ENCODE peak calls at places on chromosomes 2 and 18, in seven cellular contexts. One of them, this sample, is unnamed.

GRCh38 chr2:207792244-207792785 is 22.6 kb upstream of the FZD5 start:
- DNase-seq in NT2/D1: no peak
- DNase-seq in HEK293T: no peak
- DNase-seq in T-helper 9 cell: no peak
- DNase-seq in AG20443: peak; percentile 72
- DNase-seq in stimulated activated CD4-positive, alpha-beta T cell treated with anti-CD3 and anti-CD28 coated beads, TNF-alpha, amount 100 ng/mL, for 4 hours: no peak
- DNase-seq in HL-60: no peak
- DNase-seq in this sample: no peak

GRCh38 chr2:238102865-238103264 is 2.7 kb downstream of the ESPNL start:
- DNase-seq in NT2/D1: no peak
- DNase-seq in HEK293T: no peak
- DNase-seq in T-helper 9 cell: no peak
- DNase-seq in AG20443: no peak
- DNase-seq in stimulated activated CD4-positive, alpha-beta T cell treated with anti-CD3 and anti-CD28 coated beads, TNF-alpha, amount 100 ng/mL, for 4 hours: no peak
- DNase-seq in HL-60: no peak
- DNase-seq in this sample: no peak

GRCh38 chr2:58448065-58448507 is 207.0 kb upstream of the FANCL start:
- DNase-seq in NT2/D1: peak; percentile 83
- DNase-seq in HEK293T: peak; percentile 53
- DNase-seq in T-helper 9 cell: no peak
- DNase-seq in AG20443: peak; percentile 72
- DNase-seq in stimulated activated CD4-positive, alpha-beta T cell treated with anti-CD3 and anti-CD28 coated beads, TNF-alpha, amount 100 ng/mL, for 4 hours: no peak
- DNase-seq in HL-60: peak; percentile 6
- DNase-seq in this sample: peak; percentile 89

GRCh38 chr2:47654790-47655562 is 128.0 kb upstream of the MSH6 start:
- DNase-seq in NT2/D1: no peak
- DNase-seq in HEK293T: no peak
- DNase-seq in T-helper 9 cell: no peak
- DNase-seq in AG20443: no peak
- DNase-seq in stimulated activated CD4-positive, alpha-beta T cell treated with anti-CD3 and anti-CD28 coated beads, TNF-alpha, amount 100 ng/mL, for 4 hours: no peak
- DNase-seq in HL-60: no peak
- DNase-seq in this sample: no peak

GRCh38 chr2:181573140-181573736 is 83.7 kb downstream of the CERKL start:
- DNase-seq in NT2/D1: peak; percentile 22
- DNase-seq in HEK293T: no peak
- DNase-seq in T-helper 9 cell: no peak
- DNase-seq in AG20443: peak; percentile 25
- DNase-seq in stimulated activated CD4-positive, alpha-beta T cell treated with anti-CD3 and anti-CD28 coated beads, TNF-alpha, amount 100 ng/mL, for 4 hours: no peak
- DNase-seq in HL-60: no peak
- DNase-seq in this sample: no peak

GRCh38 chr18:79791141-79791972 is 6.4 kb upstream of the KCNG2 start:
- DNase-seq in NT2/D1: no peak
- DNase-seq in HEK293T: no peak
- DNase-seq in T-helper 9 cell: no peak
- DNase-seq in AG20443: peak; percentile 91
- DNase-seq in stimulated activated CD4-positive, alpha-beta T cell treated with anti-CD3 and anti-CD28 coated beads, TNF-alpha, amount 100 ng/mL, for 4 hours: no peak
- DNase-seq in HL-60: peak; percentile 100
- DNase-seq in this sample: no peak

GRCh38 chr18:22663378-22663777 is 245.7 kb upstream of the CTAGE1 start:
- DNase-seq in NT2/D1: no peak
- DNase-seq in HEK293T: no peak
- DNase-seq in T-helper 9 cell: no peak
- DNase-seq in AG20443: no peak
- DNase-seq in stimulated activated CD4-positive, alpha-beta T cell treated with anti-CD3 and anti-CD28 coated beads, TNF-alpha, amount 100 ng/mL, for 4 hours: no peak
- DNase-seq in HL-60: no peak
- DNase-seq in this sample: no peak

GRCh38 chr2:207688597-207688996 is 22.8 kb upstream of the CCNYL1 start:
- DNase-seq in NT2/D1: no peak
- DNase-seq in HEK293T: no peak
- DNase-seq in T-helper 9 cell: no peak
- DNase-seq in AG20443: no peak
- DNase-seq in stimulated activated CD4-positive, alpha-beta T cell treated with anti-CD3 and anti-CD28 coated beads, TNF-alpha, amount 100 ng/mL, for 4 hours: no peak
- DNase-seq in HL-60: no peak
- DNase-seq in this sample: no peak

GRCh38 chr2:64773461-64774118 is 119.9 kb upstream of the SERTAD2 start:
- DNase-seq in NT2/D1: no peak
- DNase-seq in HEK293T: no peak
- DNase-seq in T-helper 9 cell: no peak
- DNase-seq in AG20443: no peak
- DNase-seq in stimulated activated CD4-positive, alpha-beta T cell treated with anti-CD3 and anti-CD28 coated beads, TNF-alpha, amount 100 ng/mL, for 4 hours: no peak
- DNase-seq in HL-60: no peak
- DNase-seq in this sample: no peak

GRCh38 chr2:138780908-138781307 is 718 bp upstream of the NXPH2 start:
- DNase-seq in NT2/D1: no peak
- DNase-seq in HEK293T: no peak
- DNase-seq in T-helper 9 cell: no peak
- DNase-seq in AG20443: no peak
- DNase-seq in stimulated activated CD4-positive, alpha-beta T cell treated with anti-CD3 and anti-CD28 coated beads, TNF-alpha, amount 100 ng/mL, for 4 hours: no peak
- DNase-seq in HL-60: no peak
- DNase-seq in this sample: no peak

GRCh38 chr2:30373881-30374302 is 73.2 kb upstream of the LCLAT1 start:
- DNase-seq in NT2/D1: no peak
- DNase-seq in HEK293T: no peak
- DNase-seq in T-helper 9 cell: no peak
- DNase-seq in AG20443: peak; percentile 75
- DNase-seq in stimulated activated CD4-positive, alpha-beta T cell treated with anti-CD3 and anti-CD28 coated beads, TNF-alpha, amount 100 ng/mL, for 4 hours: no peak
- DNase-seq in HL-60: no peak
- DNase-seq in this sample: no peak

GRCh38 chr18:62814114-62814759 is 98.9 kb downstream of the PHLPP1 start:
- DNase-seq in NT2/D1: no peak
- DNase-seq in HEK293T: no peak
- DNase-seq in T-helper 9 cell: no peak
- DNase-seq in AG20443: no peak
- DNase-seq in stimulated activated CD4-positive, alpha-beta T cell treated with anti-CD3 and anti-CD28 coated beads, TNF-alpha, amount 100 ng/mL, for 4 hours: no peak
- DNase-seq in HL-60: no peak
- DNase-seq in this sample: no peak

GRCh38 chr2:57141269-57141668 is 905.3 kb upstream of the VRK2 start:
- DNase-seq in NT2/D1: no peak
- DNase-seq in HEK293T: no peak
- DNase-seq in T-helper 9 cell: no peak
- DNase-seq in AG20443: no peak
- DNase-seq in stimulated activated CD4-positive, alpha-beta T cell treated with anti-CD3 and anti-CD28 coated beads, TNF-alpha, amount 100 ng/mL, for 4 hours: no peak
- DNase-seq in HL-60: no peak
- DNase-seq in this sample: no peak

GRCh38 chr18:14124689-14125088 is 7.5 kb downstream of the ZNF519 start:
- DNase-seq in NT2/D1: no peak
- DNase-seq in HEK293T: no peak
- DNase-seq in T-helper 9 cell: no peak
- DNase-seq in AG20443: no peak
- DNase-seq in stimulated activated CD4-positive, alpha-beta T cell treated with anti-CD3 and anti-CD28 coated beads, TNF-alpha, amount 100 ng/mL, for 4 hours: no peak
- DNase-seq in HL-60: no peak
- DNase-seq in this sample: no peak

GRCh38 chr2:106970471-106971261 is 84.7 kb upstream of the ST6GAL2 start:
- DNase-seq in NT2/D1: no peak
- DNase-seq in HEK293T: no peak
- DNase-seq in T-helper 9 cell: no peak
- DNase-seq in AG20443: no peak
- DNase-seq in stimulated activated CD4-positive, alpha-beta T cell treated with anti-CD3 and anti-CD28 coated beads, TNF-alpha, amount 100 ng/mL, for 4 hours: no peak
- DNase-seq in HL-60: no peak
- DNase-seq in this sample: no peak

GRCh38 chr2:191311-192190 is 72.3 kb downstream of the SH3YL1 start:
- DNase-seq in NT2/D1: no peak
- DNase-seq in HEK293T: no peak
- DNase-seq in T-helper 9 cell: no peak
- DNase-seq in AG20443: no peak
- DNase-seq in stimulated activated CD4-positive, alpha-beta T cell treated with anti-CD3 and anti-CD28 coated beads, TNF-alpha, amount 100 ng/mL, for 4 hours: no peak
- DNase-seq in HL-60: no peak
- DNase-seq in this sample: no peak

GRCh38 chr2:172623249-172623965 is 67.5 kb downstream of the PDK1 start:
- DNase-seq in NT2/D1: no peak
- DNase-seq in HEK293T: no peak
- DNase-seq in T-helper 9 cell: no peak
- DNase-seq in AG20443: peak; percentile 61
- DNase-seq in stimulated activated CD4-positive, alpha-beta T cell treated with anti-CD3 and anti-CD28 coated beads, TNF-alpha, amount 100 ng/mL, for 4 hours: no peak
- DNase-seq in HL-60: no peak
- DNase-seq in this sample: no peak

GRCh38 chr2:3650140-3650944 is 7.7 kb upstream of the ALLC start:
- DNase-seq in NT2/D1: no peak
- DNase-seq in HEK293T: no peak
- DNase-seq in T-helper 9 cell: no peak
- DNase-seq in AG20443: no peak
- DNase-seq in stimulated activated CD4-positive, alpha-beta T cell treated with anti-CD3 and anti-CD28 coated beads, TNF-alpha, amount 100 ng/mL, for 4 hours: no peak
- DNase-seq in HL-60: no peak
- DNase-seq in this sample: no peak

GRCh38 chr2:152890746-152891145 is 172.3 kb downstream of the ARL6IP6 start:
- DNase-seq in NT2/D1: no peak
- DNase-seq in HEK293T: no peak
- DNase-seq in T-helper 9 cell: no peak
- DNase-seq in AG20443: no peak
- DNase-seq in stimulated activated CD4-positive, alpha-beta T cell treated with anti-CD3 and anti-CD28 coated beads, TNF-alpha, amount 100 ng/mL, for 4 hours: no peak
- DNase-seq in HL-60: no peak
- DNase-seq in this sample: no peak

GRCh38 chr18:3449702-3450357 is at the start of gene TGIF1:
- DNase-seq in NT2/D1: no peak
- DNase-seq in HEK293T: peak; percentile 37
- DNase-seq in T-helper 9 cell: peak; percentile 34
- DNase-seq in AG20443: peak; percentile 60
- DNase-seq in stimulated activated CD4-positive, alpha-beta T cell treated with anti-CD3 and anti-CD28 coated beads, TNF-alpha, amount 100 ng/mL, for 4 hours: peak; percentile 35
- DNase-seq in HL-60: peak; percentile 83
- DNase-seq in this sample: no peak

GRCh38 chr2:66430906-66431619 is 3.9 kb upstream of the MEIS1 start:
- DNase-seq in NT2/D1: no peak
- DNase-seq in HEK293T: no peak
- DNase-seq in T-helper 9 cell: no peak
- DNase-seq in AG20443: no peak
- DNase-seq in stimulated activated CD4-positive, alpha-beta T cell treated with anti-CD3 and anti-CD28 coated beads, TNF-alpha, amount 100 ng/mL, for 4 hours: no peak
- DNase-seq in HL-60: no peak
- DNase-seq in this sample: no peak

GRCh38 chr2:159516241-159516758 is 100.0 kb downstream of the BAZ2B start:
- DNase-seq in NT2/D1: no peak
- DNase-seq in HEK293T: peak; percentile 9
- DNase-seq in T-helper 9 cell: no peak
- DNase-seq in AG20443: peak; percentile 26
- DNase-seq in stimulated activated CD4-positive, alpha-beta T cell treated with anti-CD3 and anti-CD28 coated beads, TNF-alpha, amount 100 ng/mL, for 4 hours: no peak
- DNase-seq in HL-60: no peak
- DNase-seq in this sample: peak; percentile 7

GRCh38 chr2:205696541-205697441 is 14.5 kb downstream of the NRP2 start:
- DNase-seq in NT2/D1: no peak
- DNase-seq in HEK293T: no peak
- DNase-seq in T-helper 9 cell: no peak
- DNase-seq in AG20443: no peak
- DNase-seq in stimulated activated CD4-positive, alpha-beta T cell treated with anti-CD3 and anti-CD28 coated beads, TNF-alpha, amount 100 ng/mL, for 4 hours: no peak
- DNase-seq in HL-60: no peak
- DNase-seq in this sample: no peak

GRCh38 chr2:181054256-181054655 is 73.9 kb downstream of the UBE2E3 start:
- DNase-seq in NT2/D1: no peak
- DNase-seq in HEK293T: no peak
- DNase-seq in T-helper 9 cell: no peak
- DNase-seq in AG20443: no peak
- DNase-seq in stimulated activated CD4-positive, alpha-beta T cell treated with anti-CD3 and anti-CD28 coated beads, TNF-alpha, amount 100 ng/mL, for 4 hours: no peak
- DNase-seq in HL-60: no peak
- DNase-seq in this sample: no peak

GRCh38 chr2:219571311-219572236 is at the start of gene OBSL1:
- DNase-seq in NT2/D1: peak; percentile 88
- DNase-seq in HEK293T: peak; percentile 77
- DNase-seq in T-helper 9 cell: no peak
- DNase-seq in AG20443: peak; percentile 84
- DNase-seq in stimulated activated CD4-positive, alpha-beta T cell treated with anti-CD3 and anti-CD28 coated beads, TNF-alpha, amount 100 ng/mL, for 4 hours: no peak
- DNase-seq in HL-60: peak; percentile 50
- DNase-seq in this sample: no peak

GRCh38 chr18:75507636-75508035 is 80.1 kb upstream of the SMIM21 start:
- DNase-seq in NT2/D1: no peak
- DNase-seq in HEK293T: no peak
- DNase-seq in T-helper 9 cell: no peak
- DNase-seq in AG20443: no peak
- DNase-seq in stimulated activated CD4-positive, alpha-beta T cell treated with anti-CD3 and anti-CD28 coated beads, TNF-alpha, amount 100 ng/mL, for 4 hours: no peak
- DNase-seq in HL-60: no peak
- DNase-seq in this sample: no peak

GRCh38 chr2:231751042-231751815 is 29.9 kb downstream of the PDE6D start:
- DNase-seq in NT2/D1: no peak
- DNase-seq in HEK293T: no peak
- DNase-seq in T-helper 9 cell: no peak
- DNase-seq in AG20443: no peak
- DNase-seq in stimulated activated CD4-positive, alpha-beta T cell treated with anti-CD3 and anti-CD28 coated beads, TNF-alpha, amount 100 ng/mL, for 4 hours: no peak
- DNase-seq in HL-60: no peak
- DNase-seq in this sample: no peak

GRCh38 chr2:106068415-106068814 is 125.7 kb downstream of the UXS1 start:
- DNase-seq in NT2/D1: no peak
- DNase-seq in HEK293T: no peak
- DNase-seq in T-helper 9 cell: no peak
- DNase-seq in AG20443: no peak
- DNase-seq in stimulated activated CD4-positive, alpha-beta T cell treated with anti-CD3 and anti-CD28 coated beads, TNF-alpha, amount 100 ng/mL, for 4 hours: no peak
- DNase-seq in HL-60: no peak
- DNase-seq in this sample: no peak

GRCh38 chr2:141200191-141200590 is 930.6 kb downstream of the LRP1B start:
- DNase-seq in NT2/D1: no peak
- DNase-seq in HEK293T: no peak
- DNase-seq in T-helper 9 cell: no peak
- DNase-seq in AG20443: no peak
- DNase-seq in stimulated activated CD4-positive, alpha-beta T cell treated with anti-CD3 and anti-CD28 coated beads, TNF-alpha, amount 100 ng/mL, for 4 hours: no peak
- DNase-seq in HL-60: no peak
- DNase-seq in this sample: no peak

GRCh38 chr2:193505620-193506019 is 1310.9 kb upstream of the TMEFF2 start:
- DNase-seq in NT2/D1: no peak
- DNase-seq in HEK293T: no peak
- DNase-seq in T-helper 9 cell: no peak
- DNase-seq in AG20443: no peak
- DNase-seq in stimulated activated CD4-positive, alpha-beta T cell treated with anti-CD3 and anti-CD28 coated beads, TNF-alpha, amount 100 ng/mL, for 4 hours: no peak
- DNase-seq in HL-60: no peak
- DNase-seq in this sample: no peak

GRCh38 chr18:77001979-77002378 is 130.6 kb downstream of the MBP start:
- DNase-seq in NT2/D1: no peak
- DNase-seq in HEK293T: no peak
- DNase-seq in T-helper 9 cell: no peak
- DNase-seq in AG20443: no peak
- DNase-seq in stimulated activated CD4-positive, alpha-beta T cell treated with anti-CD3 and anti-CD28 coated beads, TNF-alpha, amount 100 ng/mL, for 4 hours: no peak
- DNase-seq in HL-60: no peak
- DNase-seq in this sample: no peak

GRCh38 chr2:43184339-43184895 is 42.0 kb downstream of the ZFP36L2 start:
- DNase-seq in NT2/D1: no peak
- DNase-seq in HEK293T: no peak
- DNase-seq in T-helper 9 cell: peak; percentile 29
- DNase-seq in AG20443: peak; percentile 39
- DNase-seq in stimulated activated CD4-positive, alpha-beta T cell treated with anti-CD3 and anti-CD28 coated beads, TNF-alpha, amount 100 ng/mL, for 4 hours: no peak
- DNase-seq in HL-60: no peak
- DNase-seq in this sample: no peak

GRCh38 chr2:4763009-4763408 is 929.2 kb upstream of the SOX11 start:
- DNase-seq in NT2/D1: peak; percentile 59
- DNase-seq in HEK293T: peak; percentile 7
- DNase-seq in T-helper 9 cell: no peak
- DNase-seq in AG20443: no peak
- DNase-seq in stimulated activated CD4-positive, alpha-beta T cell treated with anti-CD3 and anti-CD28 coated beads, TNF-alpha, amount 100 ng/mL, for 4 hours: no peak
- DNase-seq in HL-60: no peak
- DNase-seq in this sample: no peak

GRCh38 chr2:107168141-107168540 is 282.2 kb upstream of the ST6GAL2 start:
- DNase-seq in NT2/D1: no peak
- DNase-seq in HEK293T: no peak
- DNase-seq in T-helper 9 cell: no peak
- DNase-seq in AG20443: no peak
- DNase-seq in stimulated activated CD4-positive, alpha-beta T cell treated with anti-CD3 and anti-CD28 coated beads, TNF-alpha, amount 100 ng/mL, for 4 hours: no peak
- DNase-seq in HL-60: no peak
- DNase-seq in this sample: no peak